ENCODE peak calls at places on chromosome 21, in six cellular contexts. K is endothelial cell; J is COR-L47; I is T-helper 1 cell; X is stimulated activated CD8-positive, alpha-beta memory T cell treated with anti-CD3 and anti-CD28 coated beads, Interleukin-15, amount 100 ng/mL, for 1 hour; N is activated CD4-positive, alpha-beta T cell treated with anti-CD3 and anti-CD28 coated beads for 48 hours. B is an unnamed sample.

GRCh38 chr21:31136891-31137290 is 98.6 kb upstream of the KRTAP19-8 start:
- DNase-seq in K (no peak), J (no peak), I (no peak), X (no peak), N (no peak), B (peak)

GRCh38 chr21:31909153-31909771 is 36.4 kb downstream of the HUNK start:
- DNase-seq in K (no peak), J (peak), I (no peak), X (no peak), N (no peak), B (no peak)

GRCh38 chr21:32349333-32349944 is 43.4 kb downstream of the URB1 start:
- DNase-seq in K (no peak), J (peak), I (no peak), X (no peak), N (no peak), B (no peak)

GRCh38 chr21:33801424-33802405 is 113.9 kb downstream of the ATP5PO start:
- DNase-seq in K (no peak), J (peak), I (peak), X (no peak), N (no peak), B (no peak)

GRCh38 chr21:42009018-42009830 is 936 bp downstream of the ZBTB21 start:
- DNase-seq in K (peak), J (peak), I (peak), X (no peak), N (peak), B (peak)

GRCh38 chr21:20999567-21000169 is 1.5 kb downstream of the NCAM2 start:
- DNase-seq in K (peak), J (peak), I (peak), X (no peak), N (peak), B (peak)

GRCh38 chr21:45417951-45418300 is 13.0 kb downstream of the COL18A1 start:
- DNase-seq in K (no peak), J (no peak), I (no peak), X (no peak), N (no peak), B (no peak)

GRCh38 chr21:15468368-15468767 is 261.4 kb upstream of the USP25 start:
- DNase-seq in K (no peak), J (no peak), I (no peak), X (no peak), N (no peak), B (no peak)

GRCh38 chr21:26587621-26588260 is 14.7 kb upstream of the CYYR1 start:
- DNase-seq in K (no peak), J (no peak), I (no peak), X (no peak), N (no peak), B (no peak)

GRCh38 chr21:33441489-33442477 is 38.0 kb downstream of the TMEM50B start:
- DNase-seq in K (no peak), J (peak), I (no peak), X (no peak), N (no peak), B (no peak)

GRCh38 chr21:38798081-38798480 is 7.6 kb upstream of the ETS2 start:
- DNase-seq in K (no peak), J (no peak), I (no peak), X (no peak), N (no peak), B (no peak)

GRCh38 chr21:42685036-42685435 is 31.6 kb downstream of the PDE9A start:
- DNase-seq in K (no peak), J (no peak), I (no peak), X (no peak), N (peak), B (no peak)

GRCh38 chr21:34592120-34592561 is 22.8 kb downstream of the RCAN1 start:
- DNase-seq in K (no peak), J (no peak), I (no peak), X (no peak), N (no peak), B (no peak)

GRCh38 chr21:43868461-43868860 is 3.4 kb downstream of the AGPAT3 start:
- DNase-seq in K (no peak), J (no peak), I (no peak), X (no peak), N (no peak), B (no peak)

GRCh38 chr21:37459575-37459974 is 93.0 kb downstream of the DYRK1A start:
- DNase-seq in K (no peak), J (no peak), I (no peak), X (no peak), N (no peak), B (no peak)

GRCh38 chr21:41958886-41959563 is 5.2 kb upstream of the C2CD2 start:
- DNase-seq in K (no peak), J (no peak), I (no peak), X (no peak), N (no peak), B (no peak)

GRCh38 chr21:30942192-30942591 is 60.8 kb upstream of the KRTAP11-1 start:
- DNase-seq in K (no peak), J (no peak), I (no peak), X (no peak), N (no peak), B (no peak)

GRCh38 chr21:41933259-41934079 is 20.3 kb downstream of the C2CD2 start:
- DNase-seq in K (no peak), J (no peak), I (no peak), X (no peak), N (no peak), B (no peak)

GRCh38 chr21:33390479-33390878 is 12.7 kb upstream of the IFNGR2 start:
- DNase-seq in K (no peak), J (no peak), I (no peak), X (no peak), N (no peak), B (no peak)

GRCh38 chr21:36698160-36699025 is 522 bp upstream of the SIM2 start:
- DNase-seq in K (peak), J (no peak), I (no peak), X (no peak), N (no peak), B (no peak)

GRCh38 chr21:15274701-15275255 is 210.0 kb upstream of the NRIP1 start:
- DNase-seq in K (no peak), J (no peak), I (no peak), X (no peak), N (no peak), B (no peak)

GRCh38 chr21:37855568-37856391 is 60.5 kb downstream of the KCNJ6 start:
- DNase-seq in K (no peak), J (no peak), I (no peak), X (no peak), N (no peak), B (no peak)

B was measured in pons.